ENCODE peak calls at places on chromosomes 16 and 17, in nine cellular contexts. L, W, V, Z, U, H, D, Q and N are unnamed samples.

GRCh38 chr17:151886-152859 is 14.8 kb downstream of the SCGB1C2 start:
- DNase-seq in L (no peak), W (no peak), V (no peak), Z (no peak), U (no peak), H (no peak), D (no peak), Q (no peak), N (no peak)

GRCh38 chr16:81621496-81621895 is 157.6 kb upstream of the PLCG2 start:
- DNase-seq in L (no peak), W (no peak), V (no peak), Z (no peak), U (no peak), H (no peak), D (no peak), Q (no peak), N (no peak)

GRCh38 chr17:82384730-82385429 is 13.3 kb downstream of the UTS2R start:
- DNase-seq in L (no peak), W (peak; percentile 92), V (no peak), Z (peak; percentile 77), U (peak; percentile 22), H (no peak), D (no peak), Q (peak; percentile 58), N (peak; percentile 59)

GRCh38 chr16:24984101-24984500 is 31.1 kb downstream of the ARHGAP17 start:
- DNase-seq in L (no peak), W (no peak), V (no peak), Z (no peak), U (no peak), H (no peak), D (no peak), Q (no peak), N (no peak)

GRCh38 chr16:84830765-84831384 is 11.1 kb downstream of the CRISPLD2 start:
- DNase-seq in L (no peak), W (no peak), V (no peak), Z (no peak), U (no peak), H (no peak), D (no peak), Q (no peak), N (no peak)

GRCh38 chr16:56679813-56680212 is 2.5 kb upstream of the MT1X start:
- DNase-seq in L (peak; percentile 35), W (no peak), V (no peak), Z (no peak), U (no peak), H (no peak), D (no peak), Q (no peak), N (no peak)

GRCh38 chr16:75108792-75109731 is 7.5 kb downstream of the LDHD start:
- DNase-seq in L (peak; percentile 60), W (peak; percentile 93), V (peak; percentile 77), Z (peak; percentile 87), U (no peak), H (no peak), D (peak; percentile 42), Q (peak; percentile 84), N (peak; percentile 91)

GRCh38 chr17:64661981-64662773 is at the start of gene SMURF2:
- DNase-seq in L (peak; percentile 86), W (peak; percentile 70), V (peak; percentile 87), Z (peak; percentile 83), U (peak; percentile 84), H (peak; percentile 84), D (peak; percentile 72), Q (peak; percentile 82), N (peak; percentile 74)

GRCh38 chr16:14302031-14302398 is 230.9 kb downstream of the MRTFB start:
- DNase-seq in L (no peak), W (peak; percentile 70), V (peak; percentile 75), Z (peak; percentile 82), U (peak; percentile 79), H (peak; percentile 61), D (no peak), Q (peak; percentile 66), N (peak; percentile 63)

GRCh38 chr16:63655846-63656245 is 1466.0 kb downstream of the CDH11 start:
- DNase-seq in L (no peak), W (no peak), V (no peak), Z (no peak), U (no peak), H (no peak), D (no peak), Q (no peak), N (no peak)

GRCh38 chr17:33038740-33039139 is 47.1 kb downstream of the SPACA3 start:
- DNase-seq in L (no peak), W (no peak), V (peak; percentile 36), Z (peak; percentile 44), U (peak; percentile 70), H (peak; percentile 81), D (no peak), Q (peak; percentile 48), N (no peak)

GRCh38 chr17:77423589-77424451 is 283.1 kb downstream of the SEC14L1 start:
- DNase-seq in L (no peak), W (peak; percentile 63), V (no peak), Z (peak; percentile 93), U (no peak), H (no peak), D (no peak), Q (peak; percentile 83), N (no peak)

GRCh38 chr16:56301391-56301850 is 110.1 kb downstream of the GNAO1 start:
- DNase-seq in L (no peak), W (no peak), V (no peak), Z (no peak), U (no peak), H (no peak), D (no peak), Q (no peak), N (no peak)

GRCh38 chr17:80671039-80671822 is 126.6 kb downstream of the RPTOR start:
- DNase-seq in L (no peak), W (no peak), V (no peak), Z (no peak), U (no peak), H (no peak), D (no peak), Q (no peak), N (no peak)

GRCh38 chr16:56715128-56715527 is 14.8 kb upstream of the NUP93 start:
- DNase-seq in L (no peak), W (no peak), V (no peak), Z (no peak), U (no peak), H (no peak), D (no peak), Q (no peak), N (no peak)

GRCh38 chr17:68248199-68248825 is 469 bp downstream of the AMZ2 start:
- DNase-seq in L (no peak), W (no peak), V (peak; percentile 37), Z (peak; percentile 59), U (no peak), H (no peak), D (no peak), Q (no peak), N (peak; percentile 46)

GRCh38 chr16:73040136-73040535 is 7.8 kb downstream of the ZFHX3 start:
- DNase-seq in L (no peak), W (no peak), V (no peak), Z (no peak), U (peak; percentile 49), H (no peak), D (no peak), Q (no peak), N (no peak)

GRCh38 chr16:71899171-71899570 is 3.8 kb downstream of the IST1 start:
- DNase-seq in L (no peak), W (no peak), V (no peak), Z (no peak), U (no peak), H (no peak), D (no peak), Q (no peak), N (no peak)

GRCh38 chr16:50839920-50840729 is 98.2 kb downstream of the CYLD start:
- DNase-seq in L (no peak), W (no peak), V (no peak), Z (no peak), U (peak; percentile 47), H (no peak), D (no peak), Q (no peak), N (no peak)

GRCh38 chr17:68291836-68292688 is 767 bp downstream of the ARSG start:
- DNase-seq in L (peak; percentile 96), W (peak; percentile 49), V (peak; percentile 91), Z (peak; percentile 86), U (peak; percentile 87), H (peak; percentile 75), D (peak; percentile 94), Q (peak; percentile 77), N (peak; percentile 88)

GRCh38 chr17:55710410-55710809 is 12.3 kb downstream of the TMEM100 start:
- DNase-seq in L (no peak), W (no peak), V (no peak), Z (no peak), U (no peak), H (no peak), D (no peak), Q (no peak), N (no peak)

GRCh38 chr16:56357291-56357764 is 68.0 kb downstream of the AMFR start:
- DNase-seq in L (no peak), W (no peak), V (no peak), Z (peak; percentile 82), U (peak; percentile 29), H (no peak), D (no peak), Q (no peak), N (no peak)

GRCh38 chr16:22948603-22949368 is 134.8 kb downstream of the HS3ST2 start:
- DNase-seq in L (peak; percentile 70), W (peak; percentile 59), V (peak; percentile 79), Z (peak; percentile 36), U (peak; percentile 94), H (peak; percentile 62), D (peak; percentile 8), Q (peak; percentile 45), N (peak; percentile 15)

GRCh38 chr17:59406808-59407381 is 75.4 kb downstream of the YPEL2 start:
- DNase-seq in L (no peak), W (peak; percentile 27), V (peak; percentile 49), Z (peak; percentile 65), U (no peak), H (peak; percentile 36), D (no peak), Q (no peak), N (peak; percentile 71)

GRCh38 chr17:62792122-62792800 is 15.9 kb downstream of the MARCHF10 start:
- DNase-seq in L (no peak), W (peak; percentile 32), V (no peak), Z (peak; percentile 71), U (no peak), H (no peak), D (no peak), Q (no peak), N (peak; percentile 88)

GRCh38 chr16:25411376-25412081 is 153.9 kb upstream of the ZKSCAN2 start:
- DNase-seq in L (no peak), W (no peak), V (no peak), Z (no peak), U (no peak), H (no peak), D (no peak), Q (no peak), N (no peak)

GRCh38 chr17:81064746-81065475 is 30.0 kb downstream of the BAIAP2 start:
- DNase-seq in L (no peak), W (no peak), V (no peak), Z (peak; percentile 39), U (peak; percentile 34), H (no peak), D (no peak), Q (no peak), N (no peak)

GRCh38 chr16:83951544-83951943 is 1.5 kb upstream of the OSGIN1 start:
- DNase-seq in L (no peak), W (no peak), V (no peak), Z (no peak), U (no peak), H (no peak), D (no peak), Q (no peak), N (no peak)

GRCh38 chr17:74213897-74214386 is 571 bp downstream of the TTYH2 start:
- DNase-seq in L (no peak), W (no peak), V (no peak), Z (no peak), U (no peak), H (no peak), D (no peak), Q (peak; percentile 31), N (no peak)

GRCh38 chr16:55495616-55496289 is 13.1 kb upstream of the LPCAT2 start:
- DNase-seq in L (no peak), W (no peak), V (no peak), Z (no peak), U (no peak), H (no peak), D (no peak), Q (no peak), N (no peak)

GRCh38 chr17:65058615-65059014 is 2.1 kb upstream of the GNA13 start:
- DNase-seq in L (no peak), W (no peak), V (no peak), Z (no peak), U (no peak), H (no peak), D (no peak), Q (no peak), N (no peak)